ENCODE peak calls at places on chromosomes 16 and 17, in ten cellular contexts. One of them, this sample, is unnamed.

GRCh38 chr16:84054271-84054670 is 11.7 kb upstream of the SLC38A8 start:
- DNase-seq in ovary: peak
- DNase-seq in heart left ventricle: no peak
- DNase-seq in sigmoid colon: peak
- DNase-seq in HCT116: no peak
- DNase-seq in IMR-90: no peak
- DNase-seq in H1: no peak
- DNase-seq in tibial nerve: no peak
- DNase-seq in breast epithelium: no peak
- DNase-seq in stomach: no peak
- DNase-seq in this sample: peak

GRCh38 chr17:32870969-32871368 is 6.0 kb downstream of the MYO1D start:
- DNase-seq in ovary: no peak
- DNase-seq in heart left ventricle: no peak
- DNase-seq in sigmoid colon: no peak
- DNase-seq in HCT116: no peak
- DNase-seq in IMR-90: no peak
- DNase-seq in H1: no peak
- DNase-seq in tibial nerve: peak
- DNase-seq in breast epithelium: no peak
- DNase-seq in stomach: no peak
- DNase-seq in this sample: no peak

GRCh38 chr16:70715113-70715711 is 29.4 kb upstream of the MTSS2 start:
- DNase-seq in ovary: peak
- DNase-seq in heart left ventricle: peak
- DNase-seq in sigmoid colon: peak
- DNase-seq in HCT116: no peak
- DNase-seq in IMR-90: peak
- DNase-seq in H1: no peak
- DNase-seq in tibial nerve: no peak
- DNase-seq in breast epithelium: peak
- DNase-seq in stomach: peak
- DNase-seq in this sample: no peak

GRCh38 chr17:49557204-49558024 is 18.3 kb upstream of the NXPH3 start:
- DNase-seq in ovary: no peak
- DNase-seq in heart left ventricle: peak
- DNase-seq in sigmoid colon: peak
- DNase-seq in HCT116: peak
- DNase-seq in IMR-90: peak
- DNase-seq in H1: no peak
- DNase-seq in tibial nerve: no peak
- DNase-seq in breast epithelium: no peak
- DNase-seq in stomach: peak
- DNase-seq in this sample: peak

GRCh38 chr17:4987767-4988083 is 250 bp upstream of the CAMTA2 start:
- DNase-seq in ovary: no peak
- DNase-seq in heart left ventricle: no peak
- DNase-seq in sigmoid colon: no peak
- DNase-seq in HCT116: no peak
- DNase-seq in IMR-90: no peak
- DNase-seq in H1: no peak
- DNase-seq in tibial nerve: no peak
- DNase-seq in breast epithelium: no peak
- DNase-seq in stomach: no peak
- DNase-seq in this sample: no peak

GRCh38 chr16:26816885-26817571 is 249.7 kb upstream of the C16orf82 start:
- DNase-seq in ovary: no peak
- DNase-seq in heart left ventricle: no peak
- DNase-seq in sigmoid colon: no peak
- DNase-seq in HCT116: no peak
- DNase-seq in IMR-90: peak
- DNase-seq in H1: no peak
- DNase-seq in tibial nerve: no peak
- DNase-seq in breast epithelium: no peak
- DNase-seq in stomach: no peak
- DNase-seq in this sample: no peak

GRCh38 chr17:83053021-83053778 is 26.2 kb upstream of the METRNL start:
- DNase-seq in ovary: peak
- DNase-seq in heart left ventricle: peak
- DNase-seq in sigmoid colon: peak
- DNase-seq in HCT116: no peak
- DNase-seq in IMR-90: peak
- DNase-seq in H1: no peak
- DNase-seq in tibial nerve: no peak
- DNase-seq in breast epithelium: peak
- DNase-seq in stomach: peak
- DNase-seq in this sample: no peak

GRCh38 chr16:67641779-67642708 is 2.9 kb upstream of the CARMIL2 start:
- DNase-seq in ovary: peak
- DNase-seq in heart left ventricle: peak
- DNase-seq in sigmoid colon: peak
- DNase-seq in HCT116: no peak
- DNase-seq in IMR-90: peak
- DNase-seq in H1: no peak
- DNase-seq in tibial nerve: no peak
- DNase-seq in breast epithelium: no peak
- DNase-seq in stomach: peak
- DNase-seq in this sample: no peak

GRCh38 chr17:3687949-3688614 is 7.9 kb downstream of the P2RX5 start:
- DNase-seq in ovary: no peak
- DNase-seq in heart left ventricle: no peak
- DNase-seq in sigmoid colon: no peak
- DNase-seq in HCT116: no peak
- DNase-seq in IMR-90: no peak
- DNase-seq in H1: no peak
- DNase-seq in tibial nerve: no peak
- DNase-seq in breast epithelium: no peak
- DNase-seq in stomach: no peak
- DNase-seq in this sample: no peak

GRCh38 chr17:50689956-50690886 is 17.5 kb downstream of the ANKRD40 start:
- DNase-seq in ovary: no peak
- DNase-seq in heart left ventricle: no peak
- DNase-seq in sigmoid colon: no peak
- DNase-seq in HCT116: no peak
- DNase-seq in IMR-90: no peak
- DNase-seq in H1: no peak
- DNase-seq in tibial nerve: no peak
- DNase-seq in breast epithelium: no peak
- DNase-seq in stomach: no peak
- DNase-seq in this sample: peak

GRCh38 chr16:26856791-26857190 is 209.9 kb upstream of the C16orf82 start:
- DNase-seq in ovary: no peak
- DNase-seq in heart left ventricle: no peak
- DNase-seq in sigmoid colon: no peak
- DNase-seq in HCT116: no peak
- DNase-seq in IMR-90: no peak
- DNase-seq in H1: no peak
- DNase-seq in tibial nerve: no peak
- DNase-seq in breast epithelium: no peak
- DNase-seq in stomach: no peak
- DNase-seq in this sample: peak

DNA sequence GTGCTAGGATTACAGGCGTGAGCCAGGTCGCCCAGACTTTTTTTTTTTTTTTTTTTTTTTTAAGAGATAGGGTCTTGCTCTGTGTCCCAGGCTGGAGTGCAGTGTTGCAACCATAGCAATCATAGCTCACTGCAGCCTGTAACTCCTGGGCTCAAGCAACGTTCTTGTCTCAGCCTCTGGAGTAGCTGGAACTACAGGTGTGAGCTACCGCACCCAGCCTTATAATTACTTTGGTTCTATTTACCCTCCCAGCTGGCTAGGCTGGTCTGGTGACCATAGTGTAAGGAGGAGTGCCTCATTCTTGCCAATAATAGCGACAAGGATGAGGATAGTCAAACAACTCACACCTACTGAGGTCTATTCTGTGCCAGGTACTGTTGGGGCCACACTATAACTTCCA is 39.6 kb upstream of the USP7 start:
- DNase-seq in ovary: no peak
- DNase-seq in heart left ventricle: no peak
- DNase-seq in sigmoid colon: no peak
- DNase-seq in HCT116: no peak
- DNase-seq in IMR-90: no peak
- DNase-seq in H1: no peak
- DNase-seq in tibial nerve: no peak
- DNase-seq in breast epithelium: peak
- DNase-seq in stomach: peak
- DNase-seq in this sample: no peak
- TF ChIP-seq POLR2A in ovary: no peak
- TF ChIP-seq POLR2A in heart left ventricle: no peak
- TF ChIP-seq POLR2A in sigmoid colon: no peak
- TF ChIP-seq POLR2A in HCT116: no peak
- TF ChIP-seq POLR2A in IMR-90: no peak
- TF ChIP-seq POLR2A in H1: no peak
- TF ChIP-seq POLR2A in tibial nerve: no peak
- TF ChIP-seq POLR2A in breast epithelium: no peak
- TF ChIP-seq POLR2A in stomach: no peak
- TF ChIP-seq POLR2A in this sample: no peak

DNA sequence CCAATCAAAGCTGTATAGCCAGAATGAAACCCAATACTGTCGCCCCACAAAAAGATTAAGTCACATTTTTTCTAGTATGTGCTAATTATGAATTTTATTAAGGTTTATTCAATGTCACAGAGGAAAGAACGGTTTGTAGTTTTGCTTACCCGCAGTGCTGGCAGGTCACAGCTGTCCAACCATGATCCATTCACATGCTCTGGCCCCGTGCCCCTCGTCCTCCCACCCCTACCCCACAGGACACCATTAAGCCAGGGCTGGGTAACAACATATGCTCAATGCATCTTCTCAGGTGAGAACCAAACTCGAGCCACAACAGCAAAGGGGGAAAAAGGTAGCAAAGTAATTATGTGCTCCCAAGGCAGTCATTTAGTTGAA is 589 bp upstream of the FBF1 start:
- DNase-seq in ovary: peak
- DNase-seq in heart left ventricle: no peak
- DNase-seq in sigmoid colon: no peak
- DNase-seq in HCT116: no peak
- DNase-seq in IMR-90: no peak
- DNase-seq in H1: no peak
- DNase-seq in tibial nerve: no peak
- DNase-seq in breast epithelium: no peak
- DNase-seq in stomach: no peak
- DNase-seq in this sample: no peak
- TF ChIP-seq CTCF in ovary: no peak
- TF ChIP-seq CTCF in heart left ventricle: no peak
- TF ChIP-seq CTCF in sigmoid colon: no peak
- TF ChIP-seq CTCF in HCT116: no peak
- TF ChIP-seq CTCF in IMR-90: no peak
- TF ChIP-seq CTCF in H1: no peak
- TF ChIP-seq CTCF in tibial nerve: no peak
- TF ChIP-seq CTCF in breast epithelium: no peak
- TF ChIP-seq CTCF in stomach: no peak
- TF ChIP-seq CTCF in this sample: no peak

GRCh38 chr16:29925173-29925804 is 737 bp downstream of the KCTD13 start:
- DNase-seq in ovary: peak
- DNase-seq in heart left ventricle: no peak
- DNase-seq in sigmoid colon: no peak
- DNase-seq in HCT116: no peak
- DNase-seq in IMR-90: no peak
- DNase-seq in H1: no peak
- DNase-seq in tibial nerve: no peak
- DNase-seq in breast epithelium: peak
- DNase-seq in stomach: no peak
- DNase-seq in this sample: peak

GRCh38 chr16:29922986-29923501 is 3.0 kb downstream of the KCTD13 start:
- DNase-seq in ovary: peak
- DNase-seq in heart left ventricle: no peak
- DNase-seq in sigmoid colon: peak
- DNase-seq in HCT116: no peak
- DNase-seq in IMR-90: no peak
- DNase-seq in H1: no peak
- DNase-seq in tibial nerve: no peak
- DNase-seq in breast epithelium: peak
- DNase-seq in stomach: no peak
- DNase-seq in this sample: no peak

GRCh38 chr16:29926675-29927522 is 873 bp upstream of the KCTD13 start:
- DNase-seq in ovary: peak
- DNase-seq in heart left ventricle: peak
- DNase-seq in sigmoid colon: peak
- DNase-seq in HCT116: no peak
- DNase-seq in IMR-90: peak
- DNase-seq in H1: no peak
- DNase-seq in tibial nerve: peak
- DNase-seq in breast epithelium: peak
- DNase-seq in stomach: no peak
- DNase-seq in this sample: peak

GRCh38 chr16:29927523-29927905 is 1.5 kb upstream of the KCTD13 start:
- DNase-seq in ovary: no peak
- DNase-seq in heart left ventricle: no peak
- DNase-seq in sigmoid colon: no peak
- DNase-seq in HCT116: no peak
- DNase-seq in IMR-90: no peak
- DNase-seq in H1: no peak
- DNase-seq in tibial nerve: no peak
- DNase-seq in breast epithelium: no peak
- DNase-seq in stomach: no peak
- DNase-seq in this sample: no peak

GRCh38 chr16:29925805-29926674 is at the start of gene KCTD13:
- DNase-seq in ovary: peak
- DNase-seq in heart left ventricle: peak
- DNase-seq in sigmoid colon: peak
- DNase-seq in HCT116: peak
- DNase-seq in IMR-90: peak
- DNase-seq in H1: peak
- DNase-seq in tibial nerve: peak
- DNase-seq in breast epithelium: peak
- DNase-seq in stomach: peak
- DNase-seq in this sample: peak
- TF ChIP-seq POLR2A in ovary: peak
- TF ChIP-seq POLR2A in heart left ventricle: no peak
- TF ChIP-seq POLR2A in sigmoid colon: peak
- TF ChIP-seq POLR2A in HCT116: peak
- TF ChIP-seq POLR2A in IMR-90: peak
- TF ChIP-seq POLR2A in H1: peak
- TF ChIP-seq POLR2A in tibial nerve: peak
- TF ChIP-seq POLR2A in breast epithelium: peak
- TF ChIP-seq POLR2A in stomach: no peak
- TF ChIP-seq POLR2A in this sample: no peak

DNA sequence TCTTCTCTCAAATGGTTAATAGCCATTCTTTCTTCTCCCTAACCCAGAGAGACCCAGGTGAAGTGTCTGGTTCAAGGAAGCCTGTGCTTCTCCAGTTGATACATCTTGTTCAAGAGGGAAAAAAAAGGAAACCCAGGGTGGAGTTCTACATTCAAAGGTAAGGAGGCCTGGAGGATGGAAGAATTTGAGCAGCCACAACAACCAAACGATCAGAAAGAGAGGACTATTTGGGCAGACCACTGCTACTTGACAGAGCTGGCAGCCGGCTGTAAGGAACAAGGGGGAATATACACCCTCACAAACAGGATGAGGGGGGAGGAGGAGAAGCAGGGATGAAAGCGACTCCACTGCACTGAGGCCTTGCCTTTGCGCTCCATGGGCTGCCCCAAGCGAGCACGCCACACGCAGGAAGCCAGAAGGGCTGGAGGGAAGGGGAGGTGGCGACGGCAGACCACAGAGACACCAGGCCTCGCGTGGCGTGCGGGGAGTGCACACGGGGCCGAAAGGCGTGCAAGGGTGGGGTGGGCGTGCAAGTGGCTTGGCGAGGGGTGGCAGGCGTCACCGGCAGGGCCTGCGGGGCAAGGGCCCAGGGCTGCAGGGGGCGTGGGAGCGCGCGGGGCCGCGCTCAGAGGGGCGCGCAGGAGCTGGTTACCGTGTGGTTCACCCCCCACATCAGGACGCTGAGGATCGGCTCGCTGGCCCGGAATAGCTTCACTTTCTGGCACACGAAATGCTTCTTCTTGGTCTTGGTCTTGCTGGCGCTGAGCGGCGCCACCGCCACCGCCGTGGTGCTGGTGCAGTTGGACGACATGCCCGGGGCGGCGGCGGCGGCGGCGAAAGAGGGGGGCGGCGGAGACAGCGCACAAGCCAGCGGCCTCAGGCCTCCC is 499 bp downstream of the PIP4K2B start:
- DNase-seq in ovary: no peak
- DNase-seq in heart left ventricle: peak
- DNase-seq in sigmoid colon: peak
- DNase-seq in HCT116: no peak
- DNase-seq in IMR-90: peak
- DNase-seq in H1: no peak
- DNase-seq in tibial nerve: peak
- DNase-seq in breast epithelium: peak
- DNase-seq in stomach: peak
- DNase-seq in this sample: peak
- TF ChIP-seq CTCF in ovary: no peak
- TF ChIP-seq CTCF in heart left ventricle: no peak
- TF ChIP-seq CTCF in sigmoid colon: no peak
- TF ChIP-seq CTCF in HCT116: no peak
- TF ChIP-seq CTCF in IMR-90: no peak
- TF ChIP-seq CTCF in H1: no peak
- TF ChIP-seq CTCF in tibial nerve: no peak
- TF ChIP-seq CTCF in breast epithelium: no peak
- TF ChIP-seq CTCF in stomach: no peak
- TF ChIP-seq CTCF in this sample: no peak